ENCODE peak calls at places on chromosomes 1 and 21, in seven cellular contexts. Z, S, W, V, X, B and G are unnamed samples. For H3K9me3, the result is how much of the 10 kb centered on the place peaks cover.

GRCh38 chr1:47507921-47508894 is 70.4 kb downstream of the FOXD2 start:
- DNase-seq in Z (no peak), S (peak), W (no peak), V (peak), X (no peak), B (peak), G (peak)

GRCh38 chr1:25878690-25879089 is 3.2 kb upstream of the PAQR7 start:
- DNase-seq in Z (no peak), S (no peak), W (no peak), V (no peak), X (no peak), B (no peak), G (no peak)

GRCh38 chr1:220019071-220019470 is 27.2 kb downstream of the EPRS1 start:
- DNase-seq in Z (no peak), S (no peak), W (no peak), V (no peak), X (no peak), B (no peak), G (no peak)

GRCh38 chr1:227780101-227781044 is 35.1 kb upstream of the PRSS38 start:
- DNase-seq in Z (no peak), S (peak), W (no peak), V (no peak), X (no peak), B (no peak), G (peak)

GRCh38 chr1:218813247-218813646 is 360.4 kb upstream of the LYPLAL1 start:
- DNase-seq in Z (peak), S (no peak), W (no peak), V (no peak), X (no peak), B (no peak), G (no peak)

GRCh38 chr1:41811051-41811795 is 107.5 kb downstream of the HIVEP3 start:
- DNase-seq in Z (peak), S (no peak), W (no peak), V (no peak), X (no peak), B (no peak), G (no peak)

GRCh38 chr1:87113313-87113712 is 198.9 kb downstream of the HS2ST1 start:
- DNase-seq in Z (peak), S (no peak), W (no peak), V (no peak), X (no peak), B (no peak), G (no peak)

GRCh38 chr21:36557316-36557715 is 77.4 kb upstream of the CLDN14 start:
- DNase-seq in Z (no peak), S (no peak), W (no peak), V (no peak), X (no peak), B (no peak), G (no peak)

GRCh38 chr1:53246261-53247134 is 8.2 kb upstream of the MAGOH start:
- DNase-seq in Z (peak), S (no peak), W (no peak), V (no peak), X (no peak), B (no peak), G (no peak)

GRCh38 chr1:244056602-244057001 is 5.5 kb downstream of the ZBTB18 start:
- DNase-seq in Z (no peak), S (no peak), W (no peak), V (no peak), X (no peak), B (no peak), G (no peak)

GRCh38 chr1:5140136-5140535 is 485.7 kb downstream of the AJAP1 start:
- DNase-seq in Z (no peak), S (no peak), W (no peak), V (no peak), X (no peak), B (no peak), G (no peak)

GRCh38 chr1:15961492-15961891 is 14.4 kb downstream of the ZBTB17 start:
- DNase-seq in Z (no peak), S (no peak), W (no peak), V (no peak), X (no peak), B (no peak), G (no peak)

GRCh38 chr1:163231385-163231784 is 28.7 kb upstream of the RGS5 start:
- DNase-seq in Z (peak), S (no peak), W (no peak), V (no peak), X (no peak), B (no peak), G (no peak)

GRCh38 chr1:232844791-232845190 is 39.6 kb downstream of the MAP10 start:
- DNase-seq in Z (peak), S (no peak), W (no peak), V (no peak), X (no peak), B (no peak), G (no peak)

GRCh38 chr1:69947837-69948236 is 257.5 kb downstream of the LRRC40 start:
- DNase-seq in Z (no peak), S (no peak), W (no peak), V (no peak), X (no peak), B (no peak), G (no peak)

GRCh38 chr1:85148524-85149250 is 52.1 kb downstream of the SYDE2 start:
- DNase-seq in Z (peak), S (no peak), W (no peak), V (no peak), X (no peak), B (no peak), G (no peak)

GRCh38 chr1:203706444-203706843 is 58.5 kb upstream of the LAX1 start:
- DNase-seq in Z (peak), S (no peak), W (no peak), V (no peak), X (no peak), B (no peak), G (no peak)

GRCh38 chr1:110188116-110188618 is 21.9 kb upstream of the KCNC4 start:
- DNase-seq in Z (peak), S (no peak), W (no peak), V (no peak), X (no peak), B (no peak), G (peak)

GRCh38 chr21:42844411-42845113 is 34.8 kb downstream of the WDR4 start:
- DNase-seq in Z (no peak), S (peak), W (no peak), V (no peak), X (no peak), B (no peak), G (peak)

GRCh38 chr1:24910751-24911650 is 19.1 kb downstream of the RUNX3 start:
- DNase-seq in Z (peak), S (peak), W (no peak), V (no peak), X (no peak), B (peak), G (no peak)

GRCh38 chr1:52403566-52404115 is 582 bp downstream of the ORC1 start:
- DNase-seq in Z (peak), S (no peak), W (no peak), V (no peak), X (no peak), B (peak), G (peak)

GRCh38 chr1:169086603-169087455 is 19.7 kb upstream of the ATP1B1 start:
- DNase-seq in Z (peak), S (no peak), W (no peak), V (no peak), X (no peak), B (peak), G (no peak)

GRCh38 chr21:36297938-36298572 is 21.9 kb upstream of the MORC3 start:
- DNase-seq in Z (peak), S (peak), W (no peak), V (no peak), X (peak), B (peak), G (peak)

GRCh38 chr21:41950941-41951408 is 2.8 kb downstream of the C2CD2 start:
- DNase-seq in Z (no peak), S (no peak), W (no peak), V (no peak), X (no peak), B (no peak), G (peak)

GRCh38 chr1:38013027-38013588 is 574 bp downstream of the UTP11 start:
- DNase-seq in Z (peak), S (no peak), W (no peak), V (no peak), X (no peak), B (peak), G (no peak)

GRCh38 chr1:234120327-234120944 is 216.0 kb downstream of the SLC35F3 start:
- DNase-seq in Z (no peak), S (no peak), W (no peak), V (no peak), X (no peak), B (no peak), G (no peak)

GRCh38 chr1:63920154-63921117 is 146.6 kb downstream of the ROR1 start:
- DNase-seq in Z (peak), S (no peak), W (no peak), V (no peak), X (no peak), B (no peak), G (no peak)

GRCh38 chr1:205351984-205352713 is 4.6 kb downstream of the KLHDC8A start:
- DNase-seq in Z (peak), S (peak), W (peak), V (no peak), X (no peak), B (peak), G (no peak)

GRCh38 chr21:46149205-46149901 is 6.0 kb downstream of the FTCD start:
- DNase-seq in Z (no peak), S (no peak), W (peak), V (peak), X (no peak), B (peak), G (no peak)

GRCh38 chr1:40057310-40058030 is 16.9 kb downstream of the CAP1 start:
- DNase-seq in Z (no peak), S (no peak), W (no peak), V (no peak), X (no peak), B (peak), G (no peak)

GRCh38 chr1:40056519-40057309 is 16.2 kb downstream of the CAP1 start:
- DNase-seq in Z (no peak), S (no peak), W (no peak), V (no peak), X (no peak), B (no peak), G (no peak)

GRCh38 chr1:40058453-40059291 is 18.1 kb downstream of the CAP1 start:
- DNase-seq in Z (no peak), S (no peak), W (no peak), V (no peak), X (no peak), B (peak), G (no peak)

GRCh38 chr1:40059292-40059959 is 18.9 kb downstream of the CAP1 start:
- DNase-seq in Z (peak), S (no peak), W (no peak), V (no peak), X (no peak), B (peak), G (no peak)

DNA sequence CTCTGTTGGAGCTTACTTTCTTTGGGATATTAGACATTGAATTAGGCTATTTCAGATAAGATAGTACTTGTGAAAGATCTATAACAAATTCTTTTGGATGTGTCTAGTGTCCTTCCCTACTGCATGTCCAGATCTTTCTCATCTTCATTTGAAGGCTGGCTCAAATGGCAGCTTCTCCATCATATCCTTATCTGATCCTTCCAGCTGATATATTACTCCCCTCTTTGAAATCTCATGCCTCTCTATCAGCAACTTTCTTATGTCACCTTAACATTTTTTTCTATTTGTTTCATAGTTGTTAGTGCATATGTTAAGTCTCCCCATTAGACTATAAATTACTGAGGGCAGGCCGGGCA is 17.5 kb downstream of the CAP1 start:
- DNase-seq in Z (no peak), S (no peak), W (no peak), V (no peak), X (no peak), B (no peak), G (no peak)
- H3K27ac ChIP-seq in Z (no peak), S (peak), W (no peak), V (peak), X (peak), B (peak), G (no peak)

DNA sequence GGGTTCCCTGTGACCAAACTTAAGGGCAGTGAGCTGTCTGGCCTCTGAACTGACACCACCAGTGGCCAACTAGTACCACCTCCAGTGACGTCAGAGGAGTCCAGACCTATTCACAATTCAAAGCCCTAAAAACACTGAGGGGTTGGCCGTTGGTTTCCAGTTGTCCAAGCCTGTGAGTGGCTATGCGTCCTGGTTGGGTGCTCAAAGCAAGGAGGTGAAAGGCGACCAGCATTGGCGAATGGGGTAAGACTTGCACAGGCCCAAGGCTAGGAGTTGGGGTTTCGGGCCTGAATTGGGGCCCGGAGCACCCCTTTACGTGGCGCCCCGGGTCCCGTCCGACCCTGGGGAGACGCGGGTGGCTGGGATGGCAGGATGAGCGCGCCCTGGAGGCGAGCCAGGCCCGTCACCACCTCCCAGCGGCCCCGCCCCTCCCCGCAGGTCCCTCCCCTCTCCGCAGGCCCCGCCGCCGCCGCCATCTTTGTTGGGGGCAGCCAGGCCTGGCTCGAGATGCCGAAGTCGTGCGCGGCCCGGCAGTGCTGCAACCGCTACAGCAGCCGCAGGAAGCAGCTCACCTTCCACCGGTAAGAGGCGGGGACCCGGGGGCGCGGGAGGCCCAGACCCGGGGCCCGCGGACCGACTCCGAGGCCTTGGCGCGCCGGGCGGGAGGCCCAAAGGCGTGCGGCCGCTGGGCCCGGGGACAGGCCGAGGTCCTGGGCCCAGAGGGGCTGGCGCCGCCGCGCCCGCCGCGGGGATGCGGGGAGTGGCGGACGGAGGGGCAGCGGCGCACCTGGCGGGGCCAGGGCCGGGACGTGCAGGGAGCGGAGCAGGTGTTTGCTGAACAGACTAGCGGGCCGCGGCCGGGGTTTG is at the start of gene THAP3:
- DNase-seq in Z (peak), S (peak), W (peak), V (peak), X (peak), B (peak), G (peak)
- TF ChIP-seq POLR2A in Z (no peak), S (no peak), W (no peak), V (no peak), X (peak), B (no peak), G (no peak)

DNA sequence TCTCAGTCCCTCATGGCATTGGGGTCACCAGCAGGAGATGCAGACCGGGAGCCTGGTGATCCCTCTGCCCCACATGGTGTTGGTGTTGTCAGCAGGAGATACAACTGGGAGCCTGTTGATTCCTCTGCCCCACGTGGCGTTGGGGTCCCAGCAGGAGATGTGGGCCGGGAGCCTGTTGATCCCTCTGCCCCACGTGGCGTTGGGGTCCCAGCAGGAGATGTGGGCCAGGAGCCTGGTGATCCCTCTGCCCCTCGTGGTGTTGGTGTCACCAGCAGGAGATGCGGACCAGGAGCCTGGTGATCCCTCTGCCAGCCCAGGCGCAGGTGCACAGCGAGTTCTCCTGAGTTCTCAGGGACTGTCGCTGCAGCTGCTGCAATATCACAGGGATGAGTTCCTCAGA is 229.6 kb upstream of the C1orf174 start:
- DNase-seq in Z (no peak), S (no peak), W (no peak), V (no peak), X (no peak), B (no peak), G (no peak)
- H3K9me3 ChIP-seq in Z (half or more), S (under half), W (under half), V (under half), X (under half), B (under half), G (under half)

GRCh38 chr1:116760996-116761665 is 6.9 kb downstream of the CD2 start:
- DNase-seq in Z (no peak), S (no peak), W (no peak), V (no peak), X (no peak), B (no peak), G (no peak)

GRCh38 chr1:116763116-116763786 is 9.0 kb downstream of the CD2 start:
- DNase-seq in Z (no peak), S (no peak), W (no peak), V (no peak), X (no peak), B (no peak), G (no peak)

GRCh38 chr1:116762281-116762680 is 8.1 kb downstream of the CD2 start:
- DNase-seq in Z (no peak), S (no peak), W (no peak), V (no peak), X (no peak), B (no peak), G (no peak)

GRCh38 chr1:116763787-116764465 is 9.7 kb downstream of the CD2 start:
- DNase-seq in Z (no peak), S (peak), W (no peak), V (no peak), X (no peak), B (peak), G (no peak)

DNA sequence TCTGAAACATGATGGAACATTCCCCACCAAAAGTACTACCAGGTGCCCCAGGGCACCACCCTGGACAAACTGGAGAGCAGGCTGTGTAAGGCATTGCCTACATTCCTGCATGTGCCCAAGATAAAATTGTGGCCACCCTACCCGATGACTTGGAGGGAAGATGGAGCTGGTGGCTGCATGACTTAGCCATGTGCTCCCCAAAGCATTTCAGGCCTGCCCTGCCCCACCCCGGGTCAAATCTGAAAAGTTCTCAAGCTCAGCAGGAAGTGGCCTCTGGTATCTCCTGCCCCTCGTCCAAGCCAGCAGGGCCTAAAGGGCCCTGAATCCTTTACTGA is 8.5 kb downstream of the CD2 start:
- DNase-seq in Z (no peak), S (no peak), W (no peak), V (no peak), X (no peak), B (no peak), G (no peak)
- H3K27ac ChIP-seq in Z (no peak), S (peak), W (no peak), V (no peak), X (peak), B (no peak), G (no peak)

DNA sequence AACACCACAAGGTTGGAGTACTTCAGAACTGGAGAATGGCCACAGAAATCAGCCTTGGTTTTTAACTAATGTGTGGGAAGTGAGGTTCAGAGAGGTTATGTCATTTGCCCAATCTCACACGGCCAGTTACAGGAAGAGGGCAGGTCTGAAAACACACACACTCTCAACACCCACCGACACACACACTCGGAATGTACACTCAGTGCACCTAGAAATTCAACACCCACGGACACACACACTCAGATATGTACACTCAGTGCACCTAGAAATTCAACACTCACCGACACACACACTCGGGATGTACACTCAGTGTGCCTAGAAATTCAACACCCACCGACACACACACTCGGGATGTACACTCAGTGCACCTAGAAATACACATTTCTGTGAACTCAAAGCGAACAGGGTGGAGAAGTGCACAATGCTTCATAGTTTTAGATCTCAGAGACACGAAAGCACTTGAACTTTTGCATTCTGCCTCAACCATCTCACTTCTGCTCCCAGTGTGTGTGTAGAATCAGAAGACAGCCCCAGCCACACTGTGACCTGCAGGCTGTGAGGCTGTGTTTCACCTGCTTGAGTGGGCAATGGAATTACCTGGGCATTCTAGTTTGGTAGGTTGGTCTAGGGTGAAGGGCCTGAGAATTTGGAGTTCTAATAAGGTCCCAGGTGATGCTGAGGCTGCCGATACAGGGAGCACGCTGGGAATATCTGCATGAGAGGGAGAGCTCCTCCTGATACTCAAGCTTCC is 170.5 kb downstream of the CLIC6 start:
- DNase-seq in Z (no peak), S (no peak), W (no peak), V (no peak), X (no peak), B (no peak), G (no peak)
- TF ChIP-seq POLR2A in Z (no peak), S (no peak), W (no peak), V (no peak), X (no peak), B (no peak), G (no peak)

DNA sequence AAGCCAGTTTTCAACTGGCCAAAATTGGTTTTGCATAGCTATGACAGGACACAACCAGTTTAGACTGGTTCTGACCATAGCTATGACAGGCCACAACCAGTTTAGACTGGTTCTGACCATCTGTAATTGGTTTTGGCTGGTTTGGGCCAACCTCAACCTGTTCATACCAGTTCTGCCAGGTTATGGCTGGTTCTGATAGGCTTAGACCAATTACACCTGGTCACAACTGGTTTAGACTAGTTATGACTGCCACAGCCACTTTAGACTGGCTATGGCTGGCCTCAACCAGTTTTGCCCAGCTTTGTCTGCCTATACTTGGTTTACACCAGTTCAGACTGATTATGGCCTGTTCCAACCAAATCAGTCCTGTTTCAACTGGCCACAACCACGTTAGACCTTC is 353.2 kb upstream of the CAMK1G start:
- DNase-seq in Z (no peak), S (no peak), W (no peak), V (no peak), X (no peak), B (no peak), G (no peak)
- H3K9me3 ChIP-seq in Z (under half), S (under half), W (under half), V (under half), X (under half), B (under half), G (under half)